ENCODE peak calls at places on chromosome 15, in four cellular contexts. X, I, R and V are unnamed samples.
A peak's percentile ranks its signal among the peaks of the same experiment; 100 is the strongest.

GRCh38 chr15:57911247-57911646 is 154.3 kb downstream of the ALDH1A2 start:
- DNase-seq in X (no peak), I (no peak), R (no peak), V (peak; percentile 84)

GRCh38 chr15:92163641-92164040 is 230.0 kb upstream of the ST8SIA2 start:
- DNase-seq in X (no peak), I (no peak), R (no peak), V (no peak)

GRCh38 chr15:45162771-45163507 is 24.8 kb downstream of the SHF start:
- DNase-seq in X (peak; percentile 83), I (peak; percentile 81), R (peak; percentile 84), V (peak; percentile 93)

GRCh38 chr15:78306176-78306774 is 6.9 kb upstream of the SKIC8 start:
- DNase-seq in X (peak; percentile 73), I (no peak), R (no peak), V (no peak)

GRCh38 chr15:96270581-96271172 is 59.8 kb upstream of the NR2F2 start:
- DNase-seq in X (no peak), I (no peak), R (no peak), V (no peak)

GRCh38 chr15:55588818-55589122 is 625 bp upstream of the PYGO1 start:
- DNase-seq in X (no peak), I (no peak), R (no peak), V (no peak)

GRCh38 chr15:66834863-66835557 is 133.0 kb downstream of the SMAD6 start:
- DNase-seq in X (peak; percentile 79), I (peak; percentile 40), R (peak; percentile 60), V (no peak)

GRCh38 chr15:93063292-93063671 is 25.7 kb downstream of the RGMA start:
- DNase-seq in X (no peak), I (peak; percentile 29), R (no peak), V (no peak)

GRCh38 chr15:73926191-73927002 is at the start of gene LOXL1:
- DNase-seq in X (peak; percentile 79), I (peak; percentile 83), R (peak; percentile 95), V (peak; percentile 75)

GRCh38 chr15:23869391-23869790 is 182.3 kb upstream of the NDN start:
- DNase-seq in X (no peak), I (peak; percentile 69), R (no peak), V (peak; percentile 76)

GRCh38 chr15:56250626-56251025 is 6.9 kb upstream of the RFX7 start:
- DNase-seq in X (no peak), I (no peak), R (no peak), V (no peak)

GRCh38 chr15:61724276-61724939 is 335.8 kb downstream of the VPS13C start:
- DNase-seq in X (no peak), I (no peak), R (no peak), V (no peak)

GRCh38 chr15:76341366-76342045 is 4.9 kb downstream of the ISL2 start:
- DNase-seq in X (no peak), I (peak; percentile 72), R (no peak), V (peak; percentile 54)

GRCh38 chr15:99029358-99029871 is 21.8 kb upstream of the PGPEP1L start:
- DNase-seq in X (peak; percentile 37), I (no peak), R (no peak), V (peak; percentile 59)

GRCh38 chr15:22980189-22981136 is at the start of gene CYFIP1:
- DNase-seq in X (peak; percentile 89), I (peak; percentile 92), R (peak; percentile 95), V (peak; percentile 85)

GRCh38 chr15:66840615-66841014 is 138.6 kb downstream of the SMAD6 start:
- DNase-seq in X (no peak), I (no peak), R (peak; percentile 65), V (no peak)

GRCh38 chr15:48936666-48937065 is 27.1 kb downstream of the SHC4 start:
- DNase-seq in X (peak; percentile 58), I (no peak), R (no peak), V (no peak)

GRCh38 chr15:70133296-70133695 is 35.6 kb upstream of the TLE3 start:
- DNase-seq in X (no peak), I (no peak), R (no peak), V (no peak)

GRCh38 chr15:43316007-43316968 is 14.1 kb downstream of the LCMT2 start:
- DNase-seq in X (no peak), I (no peak), R (no peak), V (no peak)

GRCh38 chr15:44735482-44736260 is 657 bp upstream of the TRIM69 start:
- DNase-seq in X (no peak), I (no peak), R (peak; percentile 82), V (no peak)

GRCh38 chr15:60326824-60327654 is 70.7 kb downstream of the ANXA2 start:
- DNase-seq in X (no peak), I (no peak), R (no peak), V (peak; percentile 35)

GRCh38 chr15:40990789-40991188 is 37.5 kb downstream of the CHAC1 start:
- DNase-seq in X (no peak), I (no peak), R (no peak), V (no peak)

GRCh38 chr15:66356359-66357236 is at the start of gene TIPIN:
- DNase-seq in X (peak; percentile 97), I (peak; percentile 98), R (peak; percentile 97), V (peak; percentile 98)

GRCh38 chr15:48559270-48559669 is 86.2 kb downstream of the FBN1 start:
- DNase-seq in X (peak; percentile 61), I (no peak), R (peak; percentile 67), V (no peak)

GRCh38 chr15:96381463-96381862 is 51.0 kb downstream of the NR2F2 start:
- DNase-seq in X (no peak), I (no peak), R (no peak), V (no peak)

GRCh38 chr15:79884204-79884596 is 12.6 kb downstream of the MTHFS start:
- DNase-seq in X (no peak), I (no peak), R (no peak), V (no peak)

GRCh38 chr15:65688462-65688861 is 66.7 kb downstream of the SLC24A1 start:
- DNase-seq in X (no peak), I (no peak), R (no peak), V (no peak)

GRCh38 chr15:58331903-58332675 is 99.7 kb upstream of the LIPC start:
- DNase-seq in X (peak; percentile 99), I (peak; percentile 83), R (peak; percentile 98), V (peak; percentile 94)

GRCh38 chr15:66692808-66693596 is 9.0 kb upstream of the SMAD6 start:
- DNase-seq in X (no peak), I (no peak), R (no peak), V (no peak)

GRCh38 chr15:69578792-69579587 is 126.4 kb downstream of the RPLP1 start:
- DNase-seq in X (no peak), I (peak; percentile 87), R (peak; percentile 97), V (no peak)

GRCh38 chr15:61748529-61748928 is 311.7 kb downstream of the VPS13C start:
- DNase-seq in X (no peak), I (no peak), R (no peak), V (no peak)

GRCh38 chr15:60744826-60745225 is 265.9 kb upstream of the ICE2 start:
- DNase-seq in X (no peak), I (no peak), R (no peak), V (no peak)

GRCh38 chr15:76376029-76376428 is 39.5 kb downstream of the ISL2 start:
- DNase-seq in X (no peak), I (no peak), R (no peak), V (no peak)

DNA sequence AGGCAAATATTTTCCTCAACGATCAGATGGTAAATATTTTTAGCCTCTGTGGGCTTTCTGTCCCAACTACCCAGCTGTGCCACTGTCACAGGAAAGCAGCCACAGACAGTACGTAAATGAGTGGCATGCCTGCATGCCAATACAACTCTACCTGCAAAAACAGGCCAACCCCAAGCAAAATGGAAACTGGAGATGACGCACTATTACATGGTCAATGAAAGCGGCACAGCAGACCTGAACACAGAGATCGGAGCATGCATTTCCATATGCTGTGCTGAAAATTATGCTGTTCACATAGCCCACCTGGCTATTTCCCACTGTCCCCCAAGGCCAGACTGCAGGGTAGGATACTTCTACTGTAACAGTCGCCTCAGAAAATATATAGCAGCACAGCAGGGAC is 57.8 kb downstream of the HERC2 start:
- DNase-seq in X (no peak), I (no peak), R (no peak), V (no peak)
- H3K36me3 ChIP-seq in X (peaks cover 77% of the 10 kb centered on the region), I (no peaks in the 10 kb centered on the region), R (peaks cover 86% of the 10 kb centered on the region), V (peaks cover 71% of the 10 kb centered on the region)

GRCh38 chr15:31227954-31228542 is 98.6 kb upstream of the KLF13 start:
- DNase-seq in X (no peak), I (no peak), R (no peak), V (no peak)

GRCh38 chr15:31227235-31227634 is 99.4 kb upstream of the KLF13 start:
- DNase-seq in X (no peak), I (no peak), R (no peak), V (no peak)

GRCh38 chr15:31226011-31226410 is 100.6 kb upstream of the KLF13 start:
- DNase-seq in X (no peak), I (no peak), R (no peak), V (no peak)

GRCh38 chr15:31230630-31231485 is 95.8 kb upstream of the KLF13 start:
- DNase-seq in X (no peak), I (peak; percentile 43), R (no peak), V (no peak)

DNA sequence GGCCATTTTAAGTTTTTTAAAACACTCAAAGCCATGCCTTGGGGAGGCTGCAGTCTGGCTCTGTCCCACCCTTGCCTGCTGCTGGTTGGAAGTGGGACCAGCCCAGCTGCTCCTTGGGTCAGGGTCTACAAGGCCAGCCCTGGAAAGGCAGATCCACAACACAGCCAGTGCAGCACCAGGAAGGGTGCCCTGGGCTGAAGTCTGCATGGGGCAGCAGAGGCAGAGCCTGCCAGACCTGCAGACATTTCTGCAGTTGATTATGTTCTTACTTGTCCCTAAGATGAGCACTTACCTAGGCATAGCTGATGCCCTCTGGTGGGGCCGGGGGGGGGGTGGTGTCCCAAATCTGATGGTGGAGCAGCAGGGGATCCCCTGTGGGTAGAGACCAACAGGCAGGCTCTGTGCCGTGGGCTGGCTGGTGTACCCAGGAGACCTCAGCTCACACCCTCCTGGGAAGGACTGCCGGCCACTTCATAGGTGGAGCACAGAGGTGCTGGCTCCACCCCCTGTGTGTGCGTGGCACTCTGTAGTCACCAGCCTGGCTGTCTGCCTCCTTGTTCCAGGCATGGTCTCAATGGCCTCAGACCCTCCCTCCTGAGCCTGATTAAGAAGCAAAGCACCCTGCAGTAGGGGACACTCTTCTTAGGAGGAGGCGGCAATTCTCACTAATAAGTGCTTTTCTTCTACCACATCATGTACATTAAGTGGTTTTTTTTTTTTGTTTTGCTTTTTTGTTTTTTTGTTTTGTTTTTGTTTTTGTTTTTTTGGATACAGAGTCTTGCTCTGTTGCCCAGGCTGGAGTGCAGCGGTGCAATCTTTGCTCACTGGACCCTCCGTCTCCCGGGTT is 97.4 kb upstream of the KLF13 start:
- DNase-seq in X (no peak), I (no peak), R (no peak), V (peak; percentile 45)
- H3K4me3 ChIP-seq in X (no peak overlapping the region), I (no peak overlapping the region), R (no peak overlapping the region), V (no peak overlapping the region)

GRCh38 chr15:85689729-85690128 is 105.0 kb downstream of the KLHL25 start:
- DNase-seq in X (no peak), I (no peak), R (no peak), V (no peak)
- H3K36me3 ChIP-seq in X (peaks cover 77% of the 10 kb centered on the region), I (no peaks in the 10 kb centered on the region), R (peaks cover 54% of the 10 kb centered on the region), V (peaks cover 11% of the 10 kb centered on the region)

DNA sequence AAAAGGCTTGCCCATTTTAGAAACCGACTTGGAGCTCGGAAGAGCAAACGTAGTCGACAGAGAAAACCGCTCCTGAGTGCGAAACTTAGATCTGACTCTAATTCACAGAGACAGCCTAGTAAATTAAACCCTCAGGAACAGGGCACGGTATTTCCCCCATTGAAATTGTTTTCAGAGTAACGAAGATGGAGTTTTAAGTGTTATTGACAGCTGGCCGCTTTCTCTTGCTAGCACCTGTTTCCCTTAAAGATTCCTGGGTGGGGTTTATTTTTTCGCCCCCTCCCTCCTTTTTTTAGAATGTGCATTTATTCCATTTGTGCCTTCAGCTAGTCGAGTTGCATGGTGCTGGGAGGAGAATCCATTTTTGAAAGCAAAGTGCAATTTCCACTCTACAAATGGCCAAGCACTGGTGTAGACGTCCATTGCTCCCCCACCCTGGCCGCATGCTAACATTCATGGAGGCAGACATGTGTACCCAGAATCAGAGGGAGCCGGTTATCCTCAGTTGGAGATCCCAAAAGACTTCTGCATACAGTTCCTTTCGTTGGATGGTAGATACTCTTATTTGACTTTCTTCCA is 532.0 kb upstream of the SEMA6D start:
- DNase-seq in X (no peak), I (no peak), R (no peak), V (no peak)
- H3K4me3 ChIP-seq in X (no peak overlapping the region), I (peak overlapping the region; percentile 58), R (peak overlapping the region; percentile 57), V (peak overlapping the region; percentile 64)